ENCODE peak calls at places on chromosome 19, in four cellular contexts. D is fibroblast of lung, I is tibial nerve, P is PC-9. B is an unnamed sample.

GRCh38 chr19:23774156-23774971 is 15.7 kb upstream of the ZNF681 start:
- DNase-seq in D (no peak), I (no peak), P (no peak), B (no peak)

GRCh38 chr19:52896431-52897148 is 845 bp downstream of the ZNF320 start:
- DNase-seq in D (peak; percentile 10), I (no peak), P (peak; percentile 55), B (no peak)

GRCh38 chr19:49896863-49897621 is at the start of gene IL4I1:
- DNase-seq in D (no peak), I (no peak), P (no peak), B (peak; percentile 54)

GRCh38 chr19:16504271-16504670 is 8.1 kb downstream of the C19orf44 start:
- DNase-seq in D (no peak), I (no peak), P (no peak), B (no peak)

GRCh38 chr19:57934820-57935665 is at the start of gene ZNF418:
- DNase-seq in D (peak; percentile 89), I (no peak), P (peak; percentile 65), B (peak; percentile 87)

GRCh38 chr19:46073268-46073922 is 32.6 kb upstream of the IGFL4 start:
- DNase-seq in D (no peak), I (no peak), P (peak; percentile 80), B (no peak)

GRCh38 chr19:30227071-30227621 is 145.0 kb upstream of the ZNF536 start:
- DNase-seq in D (no peak), I (no peak), P (no peak), B (no peak)

GRCh38 chr19:10747271-10747670 is 29.4 kb downstream of the DNM2 start:
- DNase-seq in D (no peak), I (no peak), P (peak; percentile 46), B (peak; percentile 59)

GRCh38 chr19:45822716-45823115 is 7.6 kb upstream of the RSPH6A start:
- DNase-seq in D (no peak), I (no peak), P (peak; percentile 9), B (no peak)

GRCh38 chr19:42596391-42597071 is 1.8 kb upstream of the CEACAM8 start:
- DNase-seq in D (peak; percentile 7), I (no peak), P (no peak), B (peak; percentile 44)

GRCh38 chr19:33797821-33798633 is 1.4 kb downstream of the KCTD15 start:
- DNase-seq in D (peak; percentile 48), I (no peak), P (no peak), B (peak; percentile 87)

GRCh38 chr19:4817467-4818277 is 13.8 kb downstream of the TICAM1 start:
- DNase-seq in D (no peak), I (no peak), P (no peak), B (no peak)

GRCh38 chr19:15091918-15092753 is 10.1 kb downstream of the OR1I1 start:
- DNase-seq in D (peak; percentile 77), I (no peak), P (peak; percentile 74), B (no peak)

GRCh38 chr19:35132254-35132653 is 2.6 kb downstream of the LGI4 start:
- DNase-seq in D (no peak), I (no peak), P (no peak), B (no peak)

GRCh38 chr19:3404324-3405260 is 38.2 kb downstream of the NFIC start:
- DNase-seq in D (peak; percentile 94), I (peak; percentile 79), P (no peak), B (peak; percentile 78)

GRCh38 chr19:3405261-3405653 is 38.9 kb downstream of the NFIC start:
- DNase-seq in D (no peak), I (no peak), P (no peak), B (no peak)

GRCh38 chr19:3402631-3403443 is 36.5 kb downstream of the NFIC start:
- DNase-seq in D (no peak), I (no peak), P (no peak), B (no peak)

GRCh38 chr19:3401004-3401768 is 34.8 kb downstream of the NFIC start:
- DNase-seq in D (no peak), I (no peak), P (no peak), B (no peak)

DNA sequence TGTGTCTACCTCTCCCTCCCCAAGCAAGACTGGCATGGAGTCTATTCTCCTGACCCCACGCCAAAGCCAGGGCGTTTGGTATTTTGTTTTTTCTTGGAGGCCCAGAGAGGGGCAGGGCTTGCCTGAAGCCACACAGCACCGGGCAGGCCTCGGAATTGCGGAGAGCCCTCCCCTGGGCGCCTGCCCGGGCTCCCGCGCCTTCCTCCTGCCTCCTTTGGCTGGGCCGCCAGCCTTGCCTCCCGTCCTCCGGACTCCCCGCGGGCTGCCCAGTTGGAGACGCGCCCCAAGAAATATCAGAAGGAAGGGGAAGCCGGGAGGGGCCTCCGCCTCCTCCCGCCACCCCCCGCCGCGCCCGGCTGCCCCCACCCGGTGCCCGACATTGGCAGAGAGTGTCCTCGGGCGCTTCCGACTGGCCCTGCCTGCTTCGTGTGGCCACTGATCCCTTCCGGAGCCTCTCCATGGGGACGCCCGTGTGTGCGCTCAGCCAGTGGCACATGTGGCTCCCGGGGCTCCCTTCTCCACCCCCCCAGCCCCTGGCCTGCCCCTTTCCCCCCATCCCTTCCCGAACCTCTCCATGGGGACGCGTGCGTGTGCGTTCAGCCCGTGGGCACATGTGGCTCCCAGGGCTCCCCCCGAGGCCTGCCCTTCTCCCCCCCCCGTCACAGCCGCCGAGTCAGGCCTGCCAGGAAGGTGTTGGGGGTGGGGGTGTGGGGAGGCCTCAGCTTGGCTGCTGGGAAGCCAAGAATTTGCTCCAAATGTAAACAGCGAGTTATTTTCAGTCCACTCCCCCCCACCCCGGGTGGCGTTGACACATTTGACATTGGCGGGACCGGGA is 37.3 kb downstream of the NFIC start:
- DNase-seq in D (peak; percentile 99), I (peak; percentile 81), P (no peak), B (peak; percentile 90)
- H3K4me1 ChIP-seq in D (peaks cover 21% of the 10 kb centered on the region), I (peaks cover 31% of the 10 kb centered on the region), P (no peaks in the 10 kb centered on the region), B (peaks cover 80% of the 10 kb centered on the region)

GRCh38 chr19:6274756-6275155 is 5.0 kb downstream of the MLLT1 start:
- DNase-seq in D (no peak), I (no peak), P (no peak), B (peak; percentile 65)

GRCh38 chr19:6278051-6278450 is 1.7 kb downstream of the MLLT1 start:
- DNase-seq in D (no peak), I (no peak), P (no peak), B (no peak)

GRCh38 chr19:6273701-6274601 is 5.8 kb downstream of the MLLT1 start:
- DNase-seq in D (peak; percentile 91), I (peak; percentile 75), P (no peak), B (peak; percentile 86)

GRCh38 chr19:6275170-6275744 is 4.5 kb downstream of the MLLT1 start:
- DNase-seq in D (no peak), I (no peak), P (no peak), B (no peak)

GRCh38 chr19:6276447-6276846 is 3.3 kb downstream of the MLLT1 start:
- DNase-seq in D (peak; percentile 87), I (peak; percentile 59), P (no peak), B (no peak)
- H3K4me1 ChIP-seq in D (peaks cover 49% of the 10 kb centered on the region), I (peaks cover 66% of the 10 kb centered on the region), P (no peaks in the 10 kb centered on the region), B (peaks cover 77% of the 10 kb centered on the region)

GRCh38 chr19:19474950-19475781 is 40.2 kb downstream of the TSSK6 start:
- DNase-seq in D (no peak), I (no peak), P (no peak), B (no peak)
- H3K4me1 ChIP-seq in D (peaks cover 2% of the 10 kb centered on the region), I (peaks cover 9% of the 10 kb centered on the region), P (peaks cover 11% of the 10 kb centered on the region), B (peaks cover 52% of the 10 kb centered on the region)

GRCh38 chr19:12636631-12637030 is 25.9 kb downstream of the ZNF791 start:
- DNase-seq in D (no peak), I (no peak), P (no peak), B (no peak)
- H3K4me1 ChIP-seq in D (no peaks in the 10 kb centered on the region), I (peaks cover 8% of the 10 kb centered on the region), P (no peaks in the 10 kb centered on the region), B (peaks cover 10% of the 10 kb centered on the region)

DNA sequence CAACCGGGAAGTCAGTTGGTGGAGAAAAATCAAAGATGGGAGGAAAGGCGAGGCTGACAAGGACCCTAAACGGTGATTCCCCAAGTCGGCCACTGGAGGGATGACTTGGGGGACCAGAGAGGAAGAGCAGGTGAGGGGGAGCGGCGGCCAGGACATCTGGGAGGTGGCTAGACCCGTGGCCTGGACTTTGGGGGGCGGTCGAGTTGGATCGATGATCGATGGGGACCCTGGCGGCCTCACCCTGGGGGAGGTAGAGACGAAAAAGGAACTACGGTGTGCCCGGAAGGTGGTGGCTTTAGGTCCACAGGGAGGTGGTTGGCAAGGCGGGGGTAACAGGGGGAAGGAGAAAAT is 7.6 kb upstream of the CIRBP start:
- DNase-seq in D (no peak), I (no peak), P (no peak), B (no peak)
- H3K4me1 ChIP-seq in D (peaks cover 56% of the 10 kb centered on the region), I (peaks cover 75% of the 10 kb centered on the region), P (peaks cover 65% of the 10 kb centered on the region), B (peaks cover 89% of the 10 kb centered on the region)

GRCh38 chr19:2618611-2619010 is 83.9 kb downstream of the GNG7 start:
- DNase-seq in D (peak; percentile 45), I (no peak), P (peak; percentile 70), B (no peak)

GRCh38 chr19:2617393-2618165 is 84.9 kb downstream of the GNG7 start:
- DNase-seq in D (no peak), I (no peak), P (no peak), B (no peak)

GRCh38 chr19:2616741-2617392 is 85.6 kb downstream of the GNG7 start:
- DNase-seq in D (no peak), I (no peak), P (no peak), B (no peak)

GRCh38 chr19:2613507-2614295 is 88.8 kb downstream of the GNG7 start:
- DNase-seq in D (peak; percentile 42), I (no peak), P (no peak), B (peak; percentile 73)

GRCh38 chr19:2615782-2616181 is 86.7 kb downstream of the GNG7 start:
- DNase-seq in D (no peak), I (no peak), P (no peak), B (no peak)
- H3K4me1 ChIP-seq in D (no peaks in the 10 kb centered on the region), I (peaks cover 22% of the 10 kb centered on the region), P (peaks cover 11% of the 10 kb centered on the region), B (peaks cover 62% of the 10 kb centered on the region)